ENCODE peak calls at places on chromosome 13, in seven cellular contexts. E is left cardiac atrium, U is OCI-LY7, C is NCI-H510A, V is aorta, F is NCI-H146, K is neural crest cell. Q is an unnamed sample.
A peak's percentile ranks its signal among the peaks of the same experiment; 100 is the strongest.

GRCh38 chr13:75076476-75076875 is 405.5 kb downstream of the TBC1D4 start:
- DNase-seq in E (no peak), U (no peak), C (no peak), V (no peak), F (no peak), K (no peak), Q (no peak)

GRCh38 chr13:95924389-95924994 is 128.7 kb downstream of the UGGT2 start:
- DNase-seq in E (no peak), U (no peak), C (no peak), V (no peak), F (peak; percentile 24), K (no peak), Q (no peak)

GRCh38 chr13:60798503-60798902 is 401.5 kb downstream of the TDRD3 start:
- DNase-seq in E (no peak), U (no peak), C (no peak), V (no peak), F (no peak), K (no peak), Q (no peak)

GRCh38 chr13:106152047-106152446 is 383.4 kb downstream of the EFNB2 start:
- DNase-seq in E (no peak), U (no peak), C (no peak), V (no peak), F (no peak), K (no peak), Q (no peak)

GRCh38 chr13:51584731-51585191 is 499 bp downstream of the WDFY2 start:
- DNase-seq in E (peak; percentile 62), U (peak; percentile 85), C (peak; percentile 54), V (peak; percentile 85), F (peak; percentile 75), K (peak; percentile 53), Q (peak; percentile 69)

GRCh38 chr13:70125693-70126092 is 17.4 kb upstream of the KLHL1 start:
- DNase-seq in E (no peak), U (no peak), C (no peak), V (no peak), F (no peak), K (no peak), Q (no peak)

GRCh38 chr13:93256998-93257397 is 30.4 kb downstream of the GPC6 start:
- DNase-seq in E (no peak), U (no peak), C (no peak), V (no peak), F (no peak), K (no peak), Q (no peak)

GRCh38 chr13:19888799-19889198 is 25.4 kb upstream of the ZMYM5 start:
- DNase-seq in E (no peak), U (no peak), C (no peak), V (no peak), F (no peak), K (no peak), Q (no peak)

GRCh38 chr13:45372189-45373115 is 31.5 kb upstream of the TPT1 start:
- DNase-seq in E (no peak), U (no peak), C (no peak), V (no peak), F (no peak), K (no peak), Q (no peak)

GRCh38 chr13:94703271-94703670 is 9.1 kb downstream of the SOX21 start:
- DNase-seq in E (no peak), U (no peak), C (no peak), V (no peak), F (no peak), K (no peak), Q (no peak)

GRCh38 chr13:70835349-70835748 is 727.1 kb upstream of the KLHL1 start:
- DNase-seq in E (no peak), U (no peak), C (no peak), V (no peak), F (no peak), K (no peak), Q (no peak)

GRCh38 chr13:110047511-110047910 is 259.4 kb downstream of the COL4A1 start:
- DNase-seq in E (peak; percentile 89), U (no peak), C (peak; percentile 87), V (no peak), F (no peak), K (no peak), Q (no peak)

GRCh38 chr13:52010890-52011689 is at the start of gene ATP7B:
- DNase-seq in E (peak; percentile 27), U (peak; percentile 12), C (no peak), V (no peak), F (peak; percentile 23), K (no peak), Q (no peak)

GRCh38 chr13:34347784-34348573 is 530.0 kb downstream of the RFC3 start:
- DNase-seq in E (no peak), U (no peak), C (peak; percentile 59), V (no peak), F (peak; percentile 61), K (no peak), Q (no peak)

GRCh38 chr13:41603917-41604316 is 146.6 kb downstream of the RGCC start:
- DNase-seq in E (no peak), U (no peak), C (no peak), V (no peak), F (no peak), K (no peak), Q (no peak)

GRCh38 chr13:75410207-75410606 is 71.8 kb downstream of the TBC1D4 start:
- DNase-seq in E (no peak), U (peak; percentile 93), C (no peak), V (no peak), F (no peak), K (no peak), Q (no peak)

GRCh38 chr13:36297259-36297599 is 385 bp downstream of the CCDC169 start:
- DNase-seq in E (no peak), U (no peak), C (no peak), V (no peak), F (no peak), K (no peak), Q (no peak)

GRCh38 chr13:90420683-90421082 is 926.8 kb upstream of the MIR17HG start:
- DNase-seq in E (no peak), U (no peak), C (no peak), V (no peak), F (no peak), K (no peak), Q (no peak)

GRCh38 chr13:40639226-40639681 is 27.2 kb downstream of the FOXO1 start:
- DNase-seq in E (no peak), U (no peak), C (no peak), V (no peak), F (no peak), K (no peak), Q (no peak)

Q was measured in esophagus squamous epithelium.